ENCODE peak calls at places on chromosomes 4 and X, in seven cellular contexts. B is neuronal stem cell, H is hepatocyte, D is Panc1, J is transverse colon, S is left ventricle myocardium inferior, Z is adrenal gland. I is an unnamed sample. For H3K9me3 and H3K4me1, the result is how much of the 10 kb centered on the place peaks cover.

GRCh38 chrX:45803383-45803921 is 602.8 kb upstream of the DIPK2B start:
- DNase-seq in B (no peak), H (no peak), D (peak), J (no peak), S (no peak), Z (no peak), I (peak)

GRCh38 chrX:41009816-41010187 is 75.4 kb upstream of the USP9X start:
- DNase-seq in B (no peak), H (no peak), D (no peak), J (no peak), S (no peak), Z (no peak), I (no peak)

GRCh38 chr4:89306486-89307184 is 965 bp downstream of the GPRIN3 start:
- DNase-seq in B (no peak), H (no peak), D (no peak), J (no peak), S (no peak), Z (no peak), I (no peak)

GRCh38 chr4:105859233-105859632 is 36.0 kb upstream of the NPNT start:
- DNase-seq in B (no peak), H (no peak), D (no peak), J (no peak), S (no peak), Z (no peak), I (peak)

GRCh38 chr4:165027762-165028402 is 3.9 kb upstream of the TRIM60 start:
- DNase-seq in B (no peak), H (no peak), D (no peak), J (no peak), S (no peak), Z (no peak), I (peak)

GRCh38 chr4:177380730-177381287 is 61.4 kb downstream of the AGA start:
- DNase-seq in B (no peak), H (peak), D (no peak), J (no peak), S (no peak), Z (no peak), I (no peak)

GRCh38 chrX:46912673-46913491 is 661 bp downstream of the JADE3 start:
- DNase-seq in B (peak), H (peak), D (no peak), J (peak), S (peak), Z (peak), I (peak)

GRCh38 chr4:7397206-7398103 is 37.3 kb downstream of the PSAPL1 start:
- DNase-seq in B (no peak), H (no peak), D (no peak), J (no peak), S (no peak), Z (no peak), I (no peak)

GRCh38 chr4:1337376-1337831 is 9.6 kb upstream of the UVSSA start:
- DNase-seq in B (no peak), H (peak), D (peak), J (peak), S (no peak), Z (peak), I (no peak)

GRCh38 chr4:81722229-81722900 is 250.7 kb upstream of the RASGEF1B start:
- DNase-seq in B (peak), H (peak), D (no peak), J (peak), S (no peak), Z (no peak), I (peak)

GRCh38 chr4:169640261-169640880 is 20.0 kb downstream of the CLCN3 start:
- DNase-seq in B (no peak), H (no peak), D (no peak), J (no peak), S (no peak), Z (no peak), I (peak)

GRCh38 chrX:106302304-106302703 is 134.2 kb downstream of the PWWP3B start:
- DNase-seq in B (no peak), H (peak), D (no peak), J (no peak), S (no peak), Z (no peak), I (peak)

GRCh38 chr4:40992472-40993298 is 221.7 kb downstream of the APBB2 start:
- DNase-seq in B (no peak), H (no peak), D (no peak), J (no peak), S (no peak), Z (peak), I (no peak)

GRCh38 chrX:115533485-115533884 is 27.5 kb upstream of the PLS3 start:
- DNase-seq in B (no peak), H (peak), D (no peak), J (no peak), S (no peak), Z (no peak), I (peak)

GRCh38 chrX:56029691-56030090 is 202.5 kb upstream of the KLF8 start:
- DNase-seq in B (no peak), H (no peak), D (no peak), J (no peak), S (no peak), Z (no peak), I (no peak)

GRCh38 chrX:120536056-120536455 is 24.7 kb downstream of the CUL4B start:
- DNase-seq in B (no peak), H (no peak), D (no peak), J (no peak), S (no peak), Z (no peak), I (no peak)

GRCh38 chr4:24655971-24656370 is 71.6 kb upstream of the DHX15 start:
- DNase-seq in B (no peak), H (peak), D (no peak), J (peak), S (no peak), Z (no peak), I (no peak)

GRCh38 chr4:163536101-163536500 is 41.6 kb downstream of the TMA16 start:
- DNase-seq in B (no peak), H (no peak), D (no peak), J (no peak), S (no peak), Z (no peak), I (no peak)

GRCh38 chr4:153634737-153635353 is 49.2 kb upstream of the TLR2 start:
- DNase-seq in B (no peak), H (peak), D (no peak), J (no peak), S (no peak), Z (no peak), I (peak)

GRCh38 chr4:137738377-137738990 is 206.2 kb upstream of the PCDH18 start:
- DNase-seq in B (no peak), H (no peak), D (no peak), J (no peak), S (no peak), Z (no peak), I (no peak)

GRCh38 chr4:17781072-17781830 is at the start of gene FAM184B:
- DNase-seq in B (peak), H (peak), D (no peak), J (no peak), S (no peak), Z (no peak), I (peak)

GRCh38 chr4:1010522-1011021 is 854 bp upstream of the FGFRL1 start:
- DNase-seq in B (no peak), H (peak), D (no peak), J (peak), S (peak), Z (peak), I (no peak)

GRCh38 chr4:48341776-48342558 is 638 bp downstream of the SLAIN2 start:
- DNase-seq in B (peak), H (peak), D (no peak), J (peak), S (peak), Z (peak), I (peak)

GRCh38 chr4:87853108-87853507 is 20.3 kb downstream of the MEPE start:
- DNase-seq in B (peak), H (peak), D (no peak), J (no peak), S (no peak), Z (no peak), I (peak)

GRCh38 chr4:161828061-161828460 is 335.7 kb downstream of the FSTL5 start:
- DNase-seq in B (no peak), H (no peak), D (no peak), J (no peak), S (no peak), Z (no peak), I (no peak)

GRCh38 chr4:64771149-64771548 is 361.9 kb upstream of the TECRL start:
- DNase-seq in B (no peak), H (no peak), D (no peak), J (no peak), S (no peak), Z (no peak), I (no peak)

DNA sequence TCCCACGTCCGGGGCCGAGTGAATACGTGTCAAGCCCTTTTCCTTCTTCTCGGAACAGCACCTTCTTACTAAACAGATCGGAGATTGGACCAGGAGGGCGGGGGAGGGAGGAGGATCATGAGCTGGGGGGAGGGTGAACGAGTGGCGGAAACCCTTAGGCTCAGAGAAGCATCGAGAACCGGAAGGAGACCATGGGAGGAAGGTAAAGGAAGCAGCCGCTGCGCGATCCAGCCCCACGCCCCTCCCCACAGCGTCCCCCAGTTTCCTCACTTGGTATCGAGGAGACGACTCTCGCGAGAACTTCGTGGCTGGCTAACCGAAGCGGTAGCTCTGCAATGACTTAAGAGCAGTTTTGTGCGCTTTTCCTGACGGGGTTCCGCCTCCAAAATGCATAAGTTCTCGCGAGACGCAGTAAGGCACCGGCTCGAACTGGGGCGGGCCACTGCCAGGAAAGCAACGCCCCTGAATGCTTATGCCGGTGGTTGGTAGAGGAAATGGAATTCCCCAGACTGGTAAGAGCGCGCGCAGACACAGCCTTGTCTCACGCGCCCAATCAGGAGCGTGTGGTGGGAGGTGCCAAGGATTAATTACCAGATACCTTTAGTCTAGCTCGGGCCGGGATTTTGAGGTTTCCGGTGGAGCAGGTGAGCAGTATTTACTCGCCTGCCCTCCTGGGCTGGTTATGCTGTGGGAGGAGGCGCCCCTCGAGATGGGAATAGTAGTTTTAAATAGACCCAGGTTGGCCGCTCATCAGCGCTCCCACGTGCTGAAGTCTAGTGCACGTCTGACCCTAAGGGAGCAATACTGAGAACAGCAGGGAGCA is 534 bp upstream of the UBE2D3 start:
- DNase-seq in B (peak), H (peak), D (peak), J (peak), S (peak), Z (peak), I (peak)
- H3K4me3 ChIP-seq in B (peak), H (peak), D (peak), J (peak), S (peak), Z (peak), I (peak)

GRCh38 chr4:18798123-18798522 is 776.6 kb upstream of the LCORL start:
- DNase-seq in B (no peak), H (no peak), D (no peak), J (no peak), S (no peak), Z (no peak), I (no peak)

GRCh38 chr4:18795794-18796193 is 774.2 kb upstream of the LCORL start:
- DNase-seq in B (no peak), H (no peak), D (no peak), J (no peak), S (no peak), Z (no peak), I (no peak)
- H3K9me3 ChIP-seq in B (under half), H (under half), D (under half), J (under half), S (under half), Z (under half), I (under half)

DNA sequence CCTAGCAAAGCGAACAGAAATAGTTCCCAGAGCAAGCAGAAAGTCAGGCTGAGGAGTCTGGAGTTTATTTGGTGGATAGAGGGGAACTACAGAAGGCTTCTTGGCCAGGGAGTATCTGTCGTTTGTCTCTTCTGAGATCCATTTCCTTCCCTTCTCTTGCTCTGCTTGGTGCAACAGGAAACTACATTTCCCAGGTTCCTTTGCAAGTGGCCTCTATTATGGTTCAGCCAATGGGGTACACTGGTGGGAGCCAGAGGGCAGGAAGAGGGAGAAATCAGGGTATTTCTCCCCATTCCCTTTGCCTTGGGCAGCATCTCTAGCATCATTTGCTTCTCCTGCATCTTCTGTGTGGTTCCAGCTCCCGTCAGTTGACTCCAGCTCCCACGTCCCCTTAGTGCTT is 142.1 kb downstream of the BCOR start:
- DNase-seq in B (no peak), H (no peak), D (no peak), J (no peak), S (no peak), Z (no peak), I (no peak)
- H3K4me1 ChIP-seq in B (under half), H (under half), D (under half), J (under half), S (under half), Z (under half), I (under half)

DNA sequence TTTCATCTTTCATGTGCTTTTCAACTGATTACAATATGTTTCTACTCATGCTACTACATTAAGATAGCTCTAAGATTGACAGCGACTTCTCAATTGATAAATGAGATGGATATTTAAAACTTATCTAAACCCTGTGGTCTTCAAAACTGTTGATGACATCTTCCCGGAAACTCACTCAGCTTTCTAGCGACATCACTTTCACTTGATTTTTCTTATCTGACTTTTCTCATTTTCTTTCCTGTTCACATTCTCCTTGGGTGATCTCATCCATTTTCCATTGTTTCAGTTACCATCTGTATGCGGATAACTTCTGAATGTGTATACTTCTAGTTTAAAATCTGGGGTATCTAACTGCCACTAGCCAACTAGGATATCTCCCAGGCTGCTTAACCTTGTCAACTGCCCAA is 3.1 kb downstream of the POLR2B start:
- DNase-seq in B (no peak), H (no peak), D (no peak), J (no peak), S (no peak), Z (no peak), I (no peak)
- H3K4me3 ChIP-seq in B (no peak), H (no peak), D (peak), J (no peak), S (no peak), Z (no peak), I (no peak)

I was measured in cardiac muscle cell.